ENCODE peak calls at places on chromosomes 6 and 20, in five cellular contexts. N is kidney, E is cardiac fibroblast, Q is AG10803, H is endothelial cell. T is an unnamed sample.

GRCh38 chr6:110476046-110476849 is at the start of gene SLC22A16:
- DNase-seq in Q (no peak), E (no peak), N (peak; percentile 78), H (peak; percentile 17), T (no peak)

GRCh38 chr6:68229566-68229965 is 405.5 kb upstream of the ADGRB3 start:
- DNase-seq in Q (no peak), N (no peak), H (no peak), E (peak; percentile 45), T (no peak)

GRCh38 chr6:16836186-16836981 is 75.1 kb upstream of the ATXN1 start:
- DNase-seq in Q (peak; percentile 32), E (peak; percentile 9), H (no peak), N (no peak), T (no peak)

GRCh38 chr6:17998003-17998402 is 10.6 kb upstream of the KIF13A start:
- DNase-seq in E (no peak), Q (no peak), H (no peak), N (no peak), T (no peak)

GRCh38 chr6:134663800-134664535 is 285.9 kb downstream of the ALDH8A1 start:
- DNase-seq in Q (peak; percentile 29), H (no peak), E (peak; percentile 41), N (no peak), T (no peak)

GRCh38 chr6:87473419-87473903 is 687 bp downstream of the SLC35A1 start:
- DNase-seq in N (no peak), E (peak; percentile 61), H (no peak), Q (peak; percentile 42), T (no peak)

GRCh38 chr6:136582702-136583471 is 32.7 kb upstream of the MAP7 start:
- DNase-seq in N (no peak), H (no peak), E (peak; percentile 94), Q (peak; percentile 93), T (no peak)

GRCh38 chr20:9112541-9113515 is 43.9 kb downstream of the PLCB4 start:
- DNase-seq in N (no peak), Q (peak; percentile 85), H (no peak), E (peak; percentile 68), T (no peak)

GRCh38 chr20:41617059-41617921 is 887 bp downstream of the CHD6 start:
- DNase-seq in E (peak; percentile 50), N (peak; percentile 76), H (peak; percentile 43), Q (peak; percentile 47), T (no peak)

GRCh38 chr6:118285791-118286190 is 262.3 kb upstream of the PLN start:
- DNase-seq in H (no peak), N (no peak), E (peak; percentile 26), Q (no peak), T (no peak)

GRCh38 chr20:64103871-64104666 is 3.3 kb downstream of the NPBWR2 start:
- DNase-seq in N (peak; percentile 64), H (peak; percentile 2), E (no peak), Q (no peak), T (peak; percentile 14)

GRCh38 chr6:53598584-53598983 is 53.7 kb upstream of the GCLC start:
- DNase-seq in H (no peak), N (no peak), Q (no peak), E (no peak), T (no peak)

GRCh38 chr20:60255866-60256265 is 297.6 kb downstream of the CDH26 start:
- DNase-seq in N (no peak), E (peak; percentile 59), H (no peak), Q (no peak), T (no peak)

GRCh38 chr20:60258255-60258863 is 300.1 kb downstream of the CDH26 start:
- DNase-seq in E (no peak), Q (no peak), N (no peak), H (no peak), T (no peak)

GRCh38 chr20:60255426-60255825 is 297.2 kb downstream of the CDH26 start:
- DNase-seq in H (no peak), E (no peak), Q (no peak), N (no peak), T (no peak)

GRCh38 chr20:60256811-60257210 is 298.6 kb downstream of the CDH26 start:
- DNase-seq in E (no peak), H (no peak), N (no peak), Q (no peak), T (no peak)

DNA sequence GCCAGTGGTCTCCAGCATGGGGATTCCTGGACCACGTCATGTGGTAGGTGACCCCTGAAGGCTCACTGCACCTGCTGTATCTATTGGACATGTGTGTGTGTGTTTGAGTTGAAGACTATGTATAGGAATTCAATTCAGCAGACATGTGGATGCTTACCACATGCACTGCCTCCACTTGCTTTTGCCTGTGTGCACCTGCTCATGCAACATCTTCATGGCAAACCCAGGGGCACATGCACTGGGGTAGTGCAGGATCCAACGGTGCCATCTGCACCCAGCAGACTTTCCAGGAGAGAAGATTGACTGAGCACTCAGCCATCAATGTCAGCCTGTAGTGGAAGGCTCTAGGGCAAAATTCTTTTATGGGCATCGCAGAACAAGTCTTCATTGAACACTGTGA is 299.4 kb downstream of the CDH26 start:
- DNase-seq in N (no peak), H (no peak), E (no peak), Q (no peak), T (no peak)
- TF ChIP-seq CTCF in N (no peak), H (no peak), E (no peak), Q (no peak), T (no peak)

DNA sequence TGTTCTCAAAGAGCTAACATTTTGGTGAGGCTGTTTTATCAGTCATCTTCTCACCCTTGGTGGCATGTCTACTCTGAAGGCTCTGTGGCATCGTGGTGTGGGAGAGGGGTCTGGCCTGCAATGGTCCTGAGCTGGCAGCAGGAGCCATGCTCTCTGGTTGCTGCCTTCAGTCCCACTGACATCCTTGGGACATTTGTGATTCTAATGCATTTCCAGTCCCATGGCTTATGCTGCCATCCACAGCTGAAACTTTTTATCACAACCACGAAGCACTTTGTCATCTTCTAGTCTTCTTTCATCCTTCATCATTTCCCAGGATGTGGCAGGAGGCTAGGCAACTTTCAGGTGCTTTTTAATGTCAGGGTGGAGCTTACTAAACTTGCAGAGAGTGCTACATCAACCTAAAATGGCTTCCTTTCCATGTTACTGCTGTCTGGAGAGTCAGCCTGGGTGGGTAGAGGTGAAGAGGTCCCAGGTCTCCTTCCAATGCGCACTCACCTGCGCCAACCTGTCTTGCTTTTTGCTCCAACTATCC is 77.1 kb downstream of the GPR63 start:
- DNase-seq in Q (no peak), H (no peak), N (no peak), E (no peak), T (no peak)
- TF ChIP-seq CTCF in Q (no peak), H (no peak), N (no peak), E (no peak), T (no peak)

GRCh38 chr6:84349542-84349941 is 122.1 kb upstream of the CEP162 start:
- DNase-seq in N (no peak), H (no peak), Q (no peak), E (no peak), T (no peak)

GRCh38 chr6:84344005-84344404 is 116.6 kb upstream of the CEP162 start:
- DNase-seq in N (no peak), H (no peak), E (no peak), Q (no peak), T (no peak)

GRCh38 chr6:84350397-84350796 is 123.0 kb upstream of the CEP162 start:
- DNase-seq in Q (peak; percentile 1), E (no peak), H (no peak), N (no peak), T (no peak)

GRCh38 chr6:84348801-84349200 is 121.4 kb upstream of the CEP162 start:
- DNase-seq in H (no peak), Q (no peak), E (no peak), N (no peak), T (no peak)

DNA sequence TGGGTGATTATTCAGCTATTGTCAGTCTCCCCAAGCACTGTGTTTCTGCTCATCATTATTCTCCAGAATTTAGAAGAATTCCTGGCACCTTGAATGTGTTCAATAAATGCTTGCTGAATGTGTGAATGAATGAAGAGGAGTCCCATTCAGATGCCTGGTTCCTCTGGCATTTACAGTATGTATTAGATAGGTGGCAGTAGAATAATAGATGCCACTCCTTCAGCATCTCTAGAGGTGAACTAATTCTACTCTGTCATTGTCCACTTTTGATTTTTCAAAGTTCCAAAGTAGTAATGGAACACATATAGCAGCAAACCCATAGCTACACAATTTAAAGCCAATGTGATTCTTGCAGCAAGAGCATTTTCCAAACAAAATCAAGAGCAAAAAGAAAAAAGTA is 118.9 kb upstream of the CEP162 start:
- DNase-seq in H (no peak), Q (peak; percentile 16), E (peak; percentile 8), N (no peak), T (no peak)
- TF ChIP-seq CTCF in H (no peak), Q (peak; percentile 51), E (peak; percentile 20), N (no peak), T (no peak)

GRCh38 chr6:66558189-66558588 is 851.2 kb upstream of the EYS start:
- DNase-seq in H (no peak), N (no peak), Q (no peak), E (no peak), T (no peak)
- TF ChIP-seq CTCF in H (peak; percentile 39), N (no peak), Q (no peak), E (no peak), T (no peak)

DNA sequence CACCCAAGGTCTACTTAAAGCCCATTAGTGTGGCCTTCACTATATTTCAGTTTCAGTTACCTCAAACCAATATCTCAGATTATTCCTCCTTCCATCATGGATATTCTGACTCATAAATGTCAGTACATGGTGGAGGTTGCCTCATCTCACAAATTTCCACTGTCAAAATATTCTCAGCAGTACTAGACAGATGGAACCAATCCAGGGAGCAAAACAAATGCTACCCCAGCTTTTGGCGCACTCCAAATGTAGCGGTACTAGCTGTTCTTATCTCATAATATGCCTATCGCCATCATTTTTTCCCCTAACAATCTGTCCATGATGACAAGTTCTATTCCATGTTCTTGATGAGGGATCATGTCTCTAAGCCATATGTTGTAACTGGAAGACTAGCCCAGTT is 1026.1 kb downstream of the KIF16B start:
- DNase-seq in E (no peak), N (no peak), H (no peak), Q (no peak), T (no peak)
- TF ChIP-seq CTCF in E (no peak), N (no peak), H (no peak), Q (no peak), T (no peak)

GRCh38 chr20:23924751-23925150 is 45.2 kb upstream of the CST5 start:
- DNase-seq in N (no peak), Q (no peak), H (no peak), E (no peak), T (no peak)

GRCh38 chr20:23926941-23927872 is 47.7 kb upstream of the CST5 start:
- DNase-seq in H (no peak), N (no peak), E (peak; percentile 19), Q (peak; percentile 64), T (no peak)

GRCh38 chr20:23928353-23928752 is 48.8 kb upstream of the CST5 start:
- DNase-seq in Q (no peak), N (no peak), E (no peak), H (no peak), T (no peak)

GRCh38 chr20:23925789-23926525 is 46.4 kb upstream of the CST5 start:
- DNase-seq in E (no peak), H (no peak), Q (no peak), N (peak; percentile 46), T (no peak)

DNA sequence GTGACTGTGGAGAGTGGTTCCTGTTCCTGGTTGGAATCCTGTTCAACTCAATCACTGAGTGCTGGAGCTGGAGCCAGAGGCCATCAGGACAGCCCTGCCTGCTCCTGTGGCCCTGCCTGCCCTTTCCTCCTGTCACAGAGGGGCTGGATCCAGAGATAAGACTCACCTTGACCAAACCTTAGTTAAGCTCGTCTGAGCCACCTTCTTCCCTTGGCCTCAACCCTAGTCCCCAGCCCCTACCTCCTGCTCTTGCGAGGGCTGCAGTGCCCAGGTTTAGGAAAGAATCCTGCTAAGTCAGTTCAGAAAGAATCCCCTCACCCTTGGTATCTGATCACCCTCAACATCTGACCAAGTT is 47.0 kb upstream of the CST5 start:
- DNase-seq in Q (no peak), N (peak; percentile 41), E (no peak), H (no peak), T (no peak)
- TF ChIP-seq CTCF in Q (no peak), N (no peak), E (no peak), H (no peak), T (no peak)

GRCh38 chr6:40845588-40845987 is 193.4 kb downstream of the UNC5CL start:
- DNase-seq in N (no peak), H (peak; percentile 67), E (peak; percentile 46), Q (peak; percentile 40), T (no peak)
- TF ChIP-seq CTCF in N (peak; percentile 52), H (peak; percentile 70), E (peak; percentile 62), Q (peak; percentile 70), T (no peak)